ENCODE peak calls at places on chromosomes 5 and 9, in eight cellular contexts. One of them, this sample, is unnamed.
A peak's percentile ranks its signal among the peaks of the same experiment; 100 is the strongest.

GRCh38 chr9:136592666-136593065 is 46.8 kb upstream of the NOTCH1 start:
- DNase-seq in cardiac muscle cell: no peak
- DNase-seq in epithelial cell of esophagus: no peak
- DNase-seq in upper lobe of right lung: no peak
- DNase-seq in ovary: no peak
- DNase-seq in GM23248: no peak
- DNase-seq in AG04450: no peak
- DNase-seq in IMR-90: no peak
- DNase-seq in this sample: no peak

GRCh38 chr9:4548796-4549725 is 58.8 kb downstream of the SLC1A1 start:
- DNase-seq in cardiac muscle cell: peak; percentile 10
- DNase-seq in epithelial cell of esophagus: peak; percentile 15
- DNase-seq in upper lobe of right lung: peak; percentile 65
- DNase-seq in ovary: no peak
- DNase-seq in GM23248: peak; percentile 39
- DNase-seq in AG04450: no peak
- DNase-seq in IMR-90: no peak
- DNase-seq in this sample: no peak

GRCh38 chr5:43256261-43256966 is 56.8 kb downstream of the HMGCS1 start:
- DNase-seq in cardiac muscle cell: no peak
- DNase-seq in epithelial cell of esophagus: no peak
- DNase-seq in upper lobe of right lung: no peak
- DNase-seq in ovary: no peak
- DNase-seq in GM23248: no peak
- DNase-seq in AG04450: no peak
- DNase-seq in IMR-90: no peak
- DNase-seq in this sample: no peak

GRCh38 chr5:38463634-38464521 is 92.6 kb downstream of the LIFR start:
- DNase-seq in cardiac muscle cell: peak; percentile 83
- DNase-seq in epithelial cell of esophagus: peak; percentile 78
- DNase-seq in upper lobe of right lung: no peak
- DNase-seq in ovary: peak; percentile 56
- DNase-seq in GM23248: peak; percentile 97
- DNase-seq in AG04450: peak; percentile 59
- DNase-seq in IMR-90: peak; percentile 93
- DNase-seq in this sample: peak; percentile 86

GRCh38 chr5:4204616-4205151 is 609.1 kb downstream of the IRX1 start:
- DNase-seq in cardiac muscle cell: no peak
- DNase-seq in epithelial cell of esophagus: no peak
- DNase-seq in upper lobe of right lung: no peak
- DNase-seq in ovary: no peak
- DNase-seq in GM23248: no peak
- DNase-seq in AG04450: no peak
- DNase-seq in IMR-90: no peak
- DNase-seq in this sample: no peak

GRCh38 chr9:459491-460444 is 245.1 kb downstream of the DOCK8 start:
- DNase-seq in cardiac muscle cell: no peak
- DNase-seq in epithelial cell of esophagus: no peak
- DNase-seq in upper lobe of right lung: no peak
- DNase-seq in ovary: no peak
- DNase-seq in GM23248: no peak
- DNase-seq in AG04450: no peak
- DNase-seq in IMR-90: no peak
- DNase-seq in this sample: no peak

GRCh38 chr5:73030531-73030930 is 74.7 kb downstream of the FCHO2 start:
- DNase-seq in cardiac muscle cell: no peak
- DNase-seq in epithelial cell of esophagus: peak; percentile 66
- DNase-seq in upper lobe of right lung: no peak
- DNase-seq in ovary: no peak
- DNase-seq in GM23248: peak; percentile 32
- DNase-seq in AG04450: no peak
- DNase-seq in IMR-90: no peak
- DNase-seq in this sample: no peak

GRCh38 chr5:159240301-159240870 is 22.7 kb upstream of the UBLCP1 start:
- DNase-seq in cardiac muscle cell: no peak
- DNase-seq in epithelial cell of esophagus: peak; percentile 68
- DNase-seq in upper lobe of right lung: no peak
- DNase-seq in ovary: no peak
- DNase-seq in GM23248: peak; percentile 25
- DNase-seq in AG04450: no peak
- DNase-seq in IMR-90: peak; percentile 42
- DNase-seq in this sample: no peak

GRCh38 chr9:69079186-69079585 is 43.6 kb downstream of the FXN start:
- DNase-seq in cardiac muscle cell: no peak
- DNase-seq in epithelial cell of esophagus: peak; percentile 78
- DNase-seq in upper lobe of right lung: no peak
- DNase-seq in ovary: no peak
- DNase-seq in GM23248: no peak
- DNase-seq in AG04450: no peak
- DNase-seq in IMR-90: no peak
- DNase-seq in this sample: no peak

GRCh38 chr5:103510851-103511553 is 51.6 kb downstream of the NUDT12 start:
- DNase-seq in cardiac muscle cell: peak; percentile 55
- DNase-seq in epithelial cell of esophagus: peak; percentile 24
- DNase-seq in upper lobe of right lung: no peak
- DNase-seq in ovary: no peak
- DNase-seq in GM23248: no peak
- DNase-seq in AG04450: no peak
- DNase-seq in IMR-90: no peak
- DNase-seq in this sample: no peak

GRCh38 chr5:181189363-181189961 is 15.5 kb downstream of the TRIM7 start:
- DNase-seq in cardiac muscle cell: peak; percentile 31
- DNase-seq in epithelial cell of esophagus: peak; percentile 29
- DNase-seq in upper lobe of right lung: peak; percentile 73
- DNase-seq in ovary: peak; percentile 47
- DNase-seq in GM23248: peak; percentile 77
- DNase-seq in AG04450: no peak
- DNase-seq in IMR-90: peak; percentile 30
- DNase-seq in this sample: no peak

GRCh38 chr5:147509710-147510651 is at the start of gene DPYSL3:
- DNase-seq in cardiac muscle cell: peak; percentile 89
- DNase-seq in epithelial cell of esophagus: peak; percentile 70
- DNase-seq in upper lobe of right lung: peak; percentile 78
- DNase-seq in ovary: peak; percentile 84
- DNase-seq in GM23248: peak; percentile 91
- DNase-seq in AG04450: peak; percentile 41
- DNase-seq in IMR-90: peak; percentile 78
- DNase-seq in this sample: no peak

GRCh38 chr9:90813523-90813922 is 11.9 kb downstream of the SYK start:
- DNase-seq in cardiac muscle cell: no peak
- DNase-seq in epithelial cell of esophagus: no peak
- DNase-seq in upper lobe of right lung: no peak
- DNase-seq in ovary: no peak
- DNase-seq in GM23248: no peak
- DNase-seq in AG04450: no peak
- DNase-seq in IMR-90: no peak
- DNase-seq in this sample: no peak

GRCh38 chr5:118405650-118406061 is 582.7 kb downstream of the DTWD2 start:
- DNase-seq in cardiac muscle cell: no peak
- DNase-seq in epithelial cell of esophagus: no peak
- DNase-seq in upper lobe of right lung: peak; percentile 57
- DNase-seq in ovary: no peak
- DNase-seq in GM23248: no peak
- DNase-seq in AG04450: no peak
- DNase-seq in IMR-90: no peak
- DNase-seq in this sample: peak; percentile 3

GRCh38 chr5:178250263-178250662 is 17.7 kb upstream of the PHYKPL start:
- DNase-seq in cardiac muscle cell: no peak
- DNase-seq in epithelial cell of esophagus: no peak
- DNase-seq in upper lobe of right lung: no peak
- DNase-seq in ovary: no peak
- DNase-seq in GM23248: no peak
- DNase-seq in AG04450: no peak
- DNase-seq in IMR-90: no peak
- DNase-seq in this sample: no peak

GRCh38 chr9:93578844-93579243 is 2.5 kb downstream of the PHF2 start:
- DNase-seq in cardiac muscle cell: no peak
- DNase-seq in epithelial cell of esophagus: no peak
- DNase-seq in upper lobe of right lung: peak; percentile 17
- DNase-seq in ovary: peak; percentile 12
- DNase-seq in GM23248: no peak
- DNase-seq in AG04450: no peak
- DNase-seq in IMR-90: no peak
- DNase-seq in this sample: no peak

GRCh38 chr9:135174981-135175380 is 87.5 kb downstream of the OLFM1 start:
- DNase-seq in cardiac muscle cell: no peak
- DNase-seq in epithelial cell of esophagus: no peak
- DNase-seq in upper lobe of right lung: no peak
- DNase-seq in ovary: no peak
- DNase-seq in GM23248: no peak
- DNase-seq in AG04450: no peak
- DNase-seq in IMR-90: no peak
- DNase-seq in this sample: no peak

GRCh38 chr9:135174269-135174668 is 86.8 kb downstream of the OLFM1 start:
- DNase-seq in cardiac muscle cell: no peak
- DNase-seq in epithelial cell of esophagus: no peak
- DNase-seq in upper lobe of right lung: no peak
- DNase-seq in ovary: no peak
- DNase-seq in GM23248: no peak
- DNase-seq in AG04450: no peak
- DNase-seq in IMR-90: no peak
- DNase-seq in this sample: no peak

GRCh38 chr9:135179041-135179440 is 91.6 kb downstream of the OLFM1 start:
- DNase-seq in cardiac muscle cell: no peak
- DNase-seq in epithelial cell of esophagus: no peak
- DNase-seq in upper lobe of right lung: no peak
- DNase-seq in ovary: no peak
- DNase-seq in GM23248: no peak
- DNase-seq in AG04450: no peak
- DNase-seq in IMR-90: no peak
- DNase-seq in this sample: no peak

GRCh38 chr9:135173066-135173465 is 85.6 kb downstream of the OLFM1 start:
- DNase-seq in cardiac muscle cell: no peak
- DNase-seq in epithelial cell of esophagus: no peak
- DNase-seq in upper lobe of right lung: no peak
- DNase-seq in ovary: no peak
- DNase-seq in GM23248: no peak
- DNase-seq in AG04450: no peak
- DNase-seq in IMR-90: no peak
- DNase-seq in this sample: no peak

DNA sequence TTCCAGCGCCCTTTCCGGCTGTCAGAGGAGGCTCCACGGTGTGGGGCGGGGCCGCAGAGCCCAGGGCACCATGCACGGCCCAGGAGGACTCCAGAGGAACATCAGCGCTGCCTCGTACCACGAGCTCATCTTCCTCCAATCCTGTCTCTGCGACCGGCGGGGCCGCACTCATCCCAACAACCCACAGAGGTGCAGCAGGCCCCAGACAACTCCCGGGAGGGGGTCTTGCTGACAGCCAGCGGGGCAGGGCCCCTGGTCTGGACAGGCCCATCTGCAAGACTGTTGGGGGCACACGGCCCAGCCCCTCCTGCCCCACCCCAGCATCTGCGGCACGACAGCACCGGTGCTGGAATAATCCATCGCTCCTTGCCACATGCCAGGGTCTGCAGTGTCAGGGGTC is 88.8 kb downstream of the OLFM1 start:
- DNase-seq in cardiac muscle cell: no peak
- DNase-seq in epithelial cell of esophagus: no peak
- DNase-seq in upper lobe of right lung: no peak
- DNase-seq in ovary: no peak
- DNase-seq in GM23248: no peak
- DNase-seq in AG04450: no peak
- DNase-seq in IMR-90: no peak
- DNase-seq in this sample: no peak
- H3K4me3 ChIP-seq in cardiac muscle cell: no peak overlapping the region
- H3K4me3 ChIP-seq in epithelial cell of esophagus: no peak overlapping the region
- H3K4me3 ChIP-seq in upper lobe of right lung: no peak overlapping the region
- H3K4me3 ChIP-seq in ovary: no peak overlapping the region
- H3K4me3 ChIP-seq in GM23248: no peak overlapping the region
- H3K4me3 ChIP-seq in AG04450: no peak overlapping the region
- H3K4me3 ChIP-seq in IMR-90: no peak overlapping the region
- H3K4me3 ChIP-seq in this sample: no peak overlapping the region

DNA sequence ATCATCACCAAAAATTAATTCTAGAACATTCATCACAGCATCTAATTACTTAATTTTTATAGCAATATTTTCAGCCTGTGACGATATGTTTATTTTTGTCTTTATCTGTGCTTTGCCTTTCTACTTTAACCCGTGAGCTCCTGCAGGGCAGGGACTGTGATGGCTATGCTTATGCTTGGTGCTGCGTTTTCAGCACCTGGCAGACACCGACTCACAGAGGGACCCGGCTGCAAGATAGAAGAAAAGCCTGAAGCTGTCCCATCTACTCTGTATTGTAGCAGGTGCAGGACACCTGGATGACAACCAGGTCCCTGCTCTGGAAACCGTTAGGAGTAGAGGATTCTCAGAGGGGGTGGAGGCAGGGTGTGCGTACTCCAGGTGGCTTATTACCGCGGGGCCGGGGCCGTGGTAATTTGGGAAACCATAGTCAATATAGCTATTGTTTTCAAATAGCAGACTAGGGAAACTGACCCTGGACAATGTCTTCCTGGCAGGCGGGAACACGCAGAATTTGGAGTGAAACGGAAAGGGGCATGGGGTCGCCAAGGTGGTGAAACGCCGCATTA is 140.2 kb upstream of the PALM2AKAP2 start:
- DNase-seq in cardiac muscle cell: no peak
- DNase-seq in epithelial cell of esophagus: no peak
- DNase-seq in upper lobe of right lung: no peak
- DNase-seq in ovary: no peak
- DNase-seq in GM23248: no peak
- DNase-seq in AG04450: no peak
- DNase-seq in IMR-90: no peak
- DNase-seq in this sample: no peak
- H3K4me3 ChIP-seq in cardiac muscle cell: peak overlapping the region; percentile 44
- H3K4me3 ChIP-seq in epithelial cell of esophagus: peak overlapping the region; percentile 29
- H3K4me3 ChIP-seq in upper lobe of right lung: peak overlapping the region; percentile 40
- H3K4me3 ChIP-seq in ovary: no peak overlapping the region
- H3K4me3 ChIP-seq in GM23248: peak overlapping the region; percentile 69
- H3K4me3 ChIP-seq in AG04450: peak overlapping the region; percentile 10
- H3K4me3 ChIP-seq in IMR-90: no peak overlapping the region
- H3K4me3 ChIP-seq in this sample: peak overlapping the region; percentile 54

GRCh38 chr5:524442-525163 is at the start of gene SLC9A3:
- DNase-seq in cardiac muscle cell: no peak
- DNase-seq in epithelial cell of esophagus: no peak
- DNase-seq in upper lobe of right lung: no peak
- DNase-seq in ovary: no peak
- DNase-seq in GM23248: no peak
- DNase-seq in AG04450: no peak
- DNase-seq in IMR-90: no peak
- DNase-seq in this sample: no peak
- H3K4me3 ChIP-seq in cardiac muscle cell: peak within 1 kb of the TSS; percentile 27
- H3K4me3 ChIP-seq in epithelial cell of esophagus: no peak within 1 kb of the TSS
- H3K4me3 ChIP-seq in upper lobe of right lung: peak within 1 kb of the TSS; percentile 16
- H3K4me3 ChIP-seq in ovary: no peak within 1 kb of the TSS
- H3K4me3 ChIP-seq in GM23248: peak within 1 kb of the TSS; percentile 18
- H3K4me3 ChIP-seq in AG04450: no peak within 1 kb of the TSS
- H3K4me3 ChIP-seq in IMR-90: no peak within 1 kb of the TSS
- H3K4me3 ChIP-seq in this sample: no peak within 1 kb of the TSS

DNA sequence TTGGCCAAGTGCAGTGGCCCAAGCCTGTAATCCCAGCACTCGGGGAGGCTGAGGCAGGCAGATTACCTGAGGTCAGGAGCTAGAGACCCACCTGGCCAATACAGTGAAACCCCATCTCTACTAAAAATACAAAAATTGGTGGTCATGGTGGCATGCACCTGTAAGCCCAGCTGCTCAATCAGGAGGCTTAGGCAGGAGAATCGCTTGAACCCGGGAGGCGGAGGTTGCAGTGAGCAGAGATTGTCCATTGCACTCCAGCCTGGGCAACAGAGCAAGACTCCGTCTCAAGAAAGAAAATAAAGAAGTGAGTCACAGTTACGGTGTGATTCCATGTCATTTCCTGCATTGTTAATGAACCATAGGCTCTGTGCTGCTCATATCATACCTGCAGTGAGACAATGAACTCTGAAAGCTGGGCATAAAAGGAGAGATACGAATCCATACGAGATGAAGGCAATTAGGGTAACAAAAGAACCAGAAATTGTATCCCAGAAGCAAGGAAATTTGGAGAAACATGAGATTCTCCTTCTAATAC is 44.6 kb downstream of the TIMD4 start:
- DNase-seq in cardiac muscle cell: no peak
- DNase-seq in epithelial cell of esophagus: no peak
- DNase-seq in upper lobe of right lung: no peak
- DNase-seq in ovary: no peak
- DNase-seq in GM23248: no peak
- DNase-seq in AG04450: no peak
- DNase-seq in IMR-90: no peak
- DNase-seq in this sample: no peak
- H3K4me3 ChIP-seq in cardiac muscle cell: no peak overlapping the region
- H3K4me3 ChIP-seq in epithelial cell of esophagus: no peak overlapping the region
- H3K4me3 ChIP-seq in upper lobe of right lung: no peak overlapping the region
- H3K4me3 ChIP-seq in ovary: no peak overlapping the region
- H3K4me3 ChIP-seq in GM23248: no peak overlapping the region
- H3K4me3 ChIP-seq in AG04450: no peak overlapping the region
- H3K4me3 ChIP-seq in IMR-90: no peak overlapping the region
- H3K4me3 ChIP-seq in this sample: no peak overlapping the region